ENCODE peak calls at places on chromosome 2, in seven cellular contexts. One of them, this sample, is unnamed.

GRCh38 chr2:219440388-219441256 is 6.0 kb downstream of the SPEG start:
- DNase-seq in dermis blood vessel endothelial cell: no peak
- DNase-seq in stimulated activated CD4-positive, alpha-beta T cell treated with anti-CD3 and anti-CD28 coated beads, Interleukin-4, amount 100 ng/mL, for 48 hours: no peak
- DNase-seq in NCI-H2171: no peak
- DNase-seq in stimulated activated CD8-positive, alpha-beta memory T cell treated with anti-CD3 and anti-CD28 coated beads, Interleukin-15, amount 100 ng/mL, for 24 hours: no peak
- DNase-seq in HTR-8/SVneo: no peak
- DNase-seq in hepatic stellate cell: peak
- DNase-seq in this sample: no peak

GRCh38 chr2:212711851-212712250 is 173.2 kb upstream of the ERBB4 start:
- DNase-seq in stimulated activated CD4-positive, alpha-beta T cell treated with anti-CD3 and anti-CD28 coated beads, Interleukin-4, amount 100 ng/mL, for 48 hours: no peak
- DNase-seq in NCI-H2171: no peak
- DNase-seq in HTR-8/SVneo: peak
- DNase-seq in dermis blood vessel endothelial cell: no peak
- DNase-seq in hepatic stellate cell: peak
- DNase-seq in stimulated activated CD8-positive, alpha-beta memory T cell treated with anti-CD3 and anti-CD28 coated beads, Interleukin-15, amount 100 ng/mL, for 24 hours: no peak
- DNase-seq in this sample: no peak

GRCh38 chr2:138496096-138496651 is 5.4 kb upstream of the SPOPL start:
- DNase-seq in NCI-H2171: no peak
- DNase-seq in dermis blood vessel endothelial cell: no peak
- DNase-seq in stimulated activated CD8-positive, alpha-beta memory T cell treated with anti-CD3 and anti-CD28 coated beads, Interleukin-15, amount 100 ng/mL, for 24 hours: no peak
- DNase-seq in stimulated activated CD4-positive, alpha-beta T cell treated with anti-CD3 and anti-CD28 coated beads, Interleukin-4, amount 100 ng/mL, for 48 hours: no peak
- DNase-seq in HTR-8/SVneo: no peak
- DNase-seq in hepatic stellate cell: no peak
- DNase-seq in this sample: no peak

GRCh38 chr2:198296665-198297308 is 492.4 kb downstream of the PLCL1 start:
- DNase-seq in hepatic stellate cell: peak
- DNase-seq in stimulated activated CD8-positive, alpha-beta memory T cell treated with anti-CD3 and anti-CD28 coated beads, Interleukin-15, amount 100 ng/mL, for 24 hours: peak
- DNase-seq in stimulated activated CD4-positive, alpha-beta T cell treated with anti-CD3 and anti-CD28 coated beads, Interleukin-4, amount 100 ng/mL, for 48 hours: peak
- DNase-seq in NCI-H2171: peak
- DNase-seq in HTR-8/SVneo: peak
- DNase-seq in dermis blood vessel endothelial cell: peak
- DNase-seq in this sample: peak

GRCh38 chr2:220310326-220310936 is 683.0 kb downstream of the SLC4A3 start:
- DNase-seq in stimulated activated CD8-positive, alpha-beta memory T cell treated with anti-CD3 and anti-CD28 coated beads, Interleukin-15, amount 100 ng/mL, for 24 hours: no peak
- DNase-seq in stimulated activated CD4-positive, alpha-beta T cell treated with anti-CD3 and anti-CD28 coated beads, Interleukin-4, amount 100 ng/mL, for 48 hours: no peak
- DNase-seq in dermis blood vessel endothelial cell: no peak
- DNase-seq in hepatic stellate cell: no peak
- DNase-seq in NCI-H2171: no peak
- DNase-seq in HTR-8/SVneo: no peak
- DNase-seq in this sample: no peak

GRCh38 chr2:172446524-172447063 is 19.2 kb downstream of the ITGA6 start:
- DNase-seq in stimulated activated CD4-positive, alpha-beta T cell treated with anti-CD3 and anti-CD28 coated beads, Interleukin-4, amount 100 ng/mL, for 48 hours: no peak
- DNase-seq in dermis blood vessel endothelial cell: peak
- DNase-seq in stimulated activated CD8-positive, alpha-beta memory T cell treated with anti-CD3 and anti-CD28 coated beads, Interleukin-15, amount 100 ng/mL, for 24 hours: no peak
- DNase-seq in NCI-H2171: no peak
- DNase-seq in hepatic stellate cell: no peak
- DNase-seq in HTR-8/SVneo: no peak
- DNase-seq in this sample: no peak

GRCh38 chr2:225488743-225489142 is 89.2 kb downstream of the NYAP2 start:
- DNase-seq in dermis blood vessel endothelial cell: no peak
- DNase-seq in stimulated activated CD4-positive, alpha-beta T cell treated with anti-CD3 and anti-CD28 coated beads, Interleukin-4, amount 100 ng/mL, for 48 hours: no peak
- DNase-seq in stimulated activated CD8-positive, alpha-beta memory T cell treated with anti-CD3 and anti-CD28 coated beads, Interleukin-15, amount 100 ng/mL, for 24 hours: no peak
- DNase-seq in hepatic stellate cell: no peak
- DNase-seq in NCI-H2171: no peak
- DNase-seq in HTR-8/SVneo: no peak
- DNase-seq in this sample: no peak

GRCh38 chr2:132384491-132385186 is 32.0 kb upstream of the GPR39 start:
- DNase-seq in NCI-H2171: no peak
- DNase-seq in HTR-8/SVneo: no peak
- DNase-seq in hepatic stellate cell: no peak
- DNase-seq in dermis blood vessel endothelial cell: no peak
- DNase-seq in stimulated activated CD8-positive, alpha-beta memory T cell treated with anti-CD3 and anti-CD28 coated beads, Interleukin-15, amount 100 ng/mL, for 24 hours: no peak
- DNase-seq in stimulated activated CD4-positive, alpha-beta T cell treated with anti-CD3 and anti-CD28 coated beads, Interleukin-4, amount 100 ng/mL, for 48 hours: no peak
- DNase-seq in this sample: no peak

GRCh38 chr2:132923787-132924186 is 253.8 kb upstream of the LYPD1 start:
- DNase-seq in stimulated activated CD4-positive, alpha-beta T cell treated with anti-CD3 and anti-CD28 coated beads, Interleukin-4, amount 100 ng/mL, for 48 hours: no peak
- DNase-seq in HTR-8/SVneo: no peak
- DNase-seq in dermis blood vessel endothelial cell: no peak
- DNase-seq in NCI-H2171: no peak
- DNase-seq in hepatic stellate cell: peak
- DNase-seq in stimulated activated CD8-positive, alpha-beta memory T cell treated with anti-CD3 and anti-CD28 coated beads, Interleukin-15, amount 100 ng/mL, for 24 hours: no peak
- DNase-seq in this sample: no peak

GRCh38 chr2:44940612-44941464 is 664 bp upstream of the SIX3 start:
- DNase-seq in HTR-8/SVneo: no peak
- DNase-seq in stimulated activated CD4-positive, alpha-beta T cell treated with anti-CD3 and anti-CD28 coated beads, Interleukin-4, amount 100 ng/mL, for 48 hours: no peak
- DNase-seq in stimulated activated CD8-positive, alpha-beta memory T cell treated with anti-CD3 and anti-CD28 coated beads, Interleukin-15, amount 100 ng/mL, for 24 hours: no peak
- DNase-seq in dermis blood vessel endothelial cell: no peak
- DNase-seq in hepatic stellate cell: no peak
- DNase-seq in NCI-H2171: no peak
- DNase-seq in this sample: no peak

GRCh38 chr2:199100326-199101110 is 357.2 kb downstream of the SATB2 start:
- DNase-seq in stimulated activated CD8-positive, alpha-beta memory T cell treated with anti-CD3 and anti-CD28 coated beads, Interleukin-15, amount 100 ng/mL, for 24 hours: no peak
- DNase-seq in stimulated activated CD4-positive, alpha-beta T cell treated with anti-CD3 and anti-CD28 coated beads, Interleukin-4, amount 100 ng/mL, for 48 hours: no peak
- DNase-seq in dermis blood vessel endothelial cell: no peak
- DNase-seq in NCI-H2171: no peak
- DNase-seq in hepatic stellate cell: no peak
- DNase-seq in HTR-8/SVneo: no peak
- DNase-seq in this sample: no peak

GRCh38 chr2:41851554-41851953 is 196.3 kb upstream of the PKDCC start:
- DNase-seq in HTR-8/SVneo: no peak
- DNase-seq in NCI-H2171: no peak
- DNase-seq in dermis blood vessel endothelial cell: no peak
- DNase-seq in hepatic stellate cell: no peak
- DNase-seq in stimulated activated CD8-positive, alpha-beta memory T cell treated with anti-CD3 and anti-CD28 coated beads, Interleukin-15, amount 100 ng/mL, for 24 hours: no peak
- DNase-seq in stimulated activated CD4-positive, alpha-beta T cell treated with anti-CD3 and anti-CD28 coated beads, Interleukin-4, amount 100 ng/mL, for 48 hours: no peak
- DNase-seq in this sample: no peak

GRCh38 chr2:216189410-216189809 is 80.3 kb downstream of the XRCC5 start:
- DNase-seq in NCI-H2171: no peak
- DNase-seq in HTR-8/SVneo: no peak
- DNase-seq in stimulated activated CD8-positive, alpha-beta memory T cell treated with anti-CD3 and anti-CD28 coated beads, Interleukin-15, amount 100 ng/mL, for 24 hours: no peak
- DNase-seq in hepatic stellate cell: no peak
- DNase-seq in stimulated activated CD4-positive, alpha-beta T cell treated with anti-CD3 and anti-CD28 coated beads, Interleukin-4, amount 100 ng/mL, for 48 hours: no peak
- DNase-seq in dermis blood vessel endothelial cell: no peak
- DNase-seq in this sample: no peak

GRCh38 chr2:215653344-215654015 is 217.6 kb upstream of the FN1 start:
- DNase-seq in stimulated activated CD4-positive, alpha-beta T cell treated with anti-CD3 and anti-CD28 coated beads, Interleukin-4, amount 100 ng/mL, for 48 hours: no peak
- DNase-seq in hepatic stellate cell: no peak
- DNase-seq in HTR-8/SVneo: no peak
- DNase-seq in NCI-H2171: no peak
- DNase-seq in dermis blood vessel endothelial cell: no peak
- DNase-seq in stimulated activated CD8-positive, alpha-beta memory T cell treated with anti-CD3 and anti-CD28 coated beads, Interleukin-15, amount 100 ng/mL, for 24 hours: no peak
- DNase-seq in this sample: no peak

GRCh38 chr2:197198890-197199289 is 111.7 kb downstream of the ANKRD44 start:
- DNase-seq in stimulated activated CD8-positive, alpha-beta memory T cell treated with anti-CD3 and anti-CD28 coated beads, Interleukin-15, amount 100 ng/mL, for 24 hours: peak
- DNase-seq in HTR-8/SVneo: no peak
- DNase-seq in stimulated activated CD4-positive, alpha-beta T cell treated with anti-CD3 and anti-CD28 coated beads, Interleukin-4, amount 100 ng/mL, for 48 hours: peak
- DNase-seq in hepatic stellate cell: peak
- DNase-seq in dermis blood vessel endothelial cell: peak
- DNase-seq in NCI-H2171: no peak
- DNase-seq in this sample: peak

GRCh38 chr2:130799295-130799694 is 37.4 kb upstream of the ARHGEF4 start:
- DNase-seq in dermis blood vessel endothelial cell: no peak
- DNase-seq in hepatic stellate cell: no peak
- DNase-seq in stimulated activated CD4-positive, alpha-beta T cell treated with anti-CD3 and anti-CD28 coated beads, Interleukin-4, amount 100 ng/mL, for 48 hours: no peak
- DNase-seq in NCI-H2171: no peak
- DNase-seq in stimulated activated CD8-positive, alpha-beta memory T cell treated with anti-CD3 and anti-CD28 coated beads, Interleukin-15, amount 100 ng/mL, for 24 hours: no peak
- DNase-seq in HTR-8/SVneo: no peak
- DNase-seq in this sample: no peak

GRCh38 chr2:74833418-74834233 is at the start of gene HK2:
- DNase-seq in dermis blood vessel endothelial cell: peak
- DNase-seq in NCI-H2171: peak
- DNase-seq in stimulated activated CD8-positive, alpha-beta memory T cell treated with anti-CD3 and anti-CD28 coated beads, Interleukin-15, amount 100 ng/mL, for 24 hours: peak
- DNase-seq in HTR-8/SVneo: peak
- DNase-seq in hepatic stellate cell: peak
- DNase-seq in stimulated activated CD4-positive, alpha-beta T cell treated with anti-CD3 and anti-CD28 coated beads, Interleukin-4, amount 100 ng/mL, for 48 hours: peak
- DNase-seq in this sample: peak

GRCh38 chr2:48227617-48228344 is 302.2 kb upstream of the STON1 start:
- DNase-seq in stimulated activated CD8-positive, alpha-beta memory T cell treated with anti-CD3 and anti-CD28 coated beads, Interleukin-15, amount 100 ng/mL, for 24 hours: no peak
- DNase-seq in HTR-8/SVneo: no peak
- DNase-seq in hepatic stellate cell: no peak
- DNase-seq in stimulated activated CD4-positive, alpha-beta T cell treated with anti-CD3 and anti-CD28 coated beads, Interleukin-4, amount 100 ng/mL, for 48 hours: no peak
- DNase-seq in dermis blood vessel endothelial cell: no peak
- DNase-seq in NCI-H2171: no peak
- DNase-seq in this sample: no peak

GRCh38 chr2:160430001-160430344 is 63.6 kb downstream of the RBMS1 start:
- DNase-seq in hepatic stellate cell: no peak
- DNase-seq in NCI-H2171: no peak
- DNase-seq in stimulated activated CD4-positive, alpha-beta T cell treated with anti-CD3 and anti-CD28 coated beads, Interleukin-4, amount 100 ng/mL, for 48 hours: no peak
- DNase-seq in HTR-8/SVneo: no peak
- DNase-seq in dermis blood vessel endothelial cell: no peak
- DNase-seq in stimulated activated CD8-positive, alpha-beta memory T cell treated with anti-CD3 and anti-CD28 coated beads, Interleukin-15, amount 100 ng/mL, for 24 hours: no peak
- DNase-seq in this sample: no peak

GRCh38 chr2:74444498-74445318 is 3.0 kb upstream of the RTKN start:
- DNase-seq in HTR-8/SVneo: no peak
- DNase-seq in hepatic stellate cell: no peak
- DNase-seq in NCI-H2171: no peak
- DNase-seq in dermis blood vessel endothelial cell: no peak
- DNase-seq in stimulated activated CD4-positive, alpha-beta T cell treated with anti-CD3 and anti-CD28 coated beads, Interleukin-4, amount 100 ng/mL, for 48 hours: no peak
- DNase-seq in stimulated activated CD8-positive, alpha-beta memory T cell treated with anti-CD3 and anti-CD28 coated beads, Interleukin-15, amount 100 ng/mL, for 24 hours: no peak
- DNase-seq in this sample: no peak

GRCh38 chr2:67039701-67040100 is 357.4 kb upstream of the ETAA1 start:
- DNase-seq in NCI-H2171: no peak
- DNase-seq in dermis blood vessel endothelial cell: no peak
- DNase-seq in HTR-8/SVneo: no peak
- DNase-seq in hepatic stellate cell: no peak
- DNase-seq in stimulated activated CD4-positive, alpha-beta T cell treated with anti-CD3 and anti-CD28 coated beads, Interleukin-4, amount 100 ng/mL, for 48 hours: no peak
- DNase-seq in stimulated activated CD8-positive, alpha-beta memory T cell treated with anti-CD3 and anti-CD28 coated beads, Interleukin-15, amount 100 ng/mL, for 24 hours: no peak
- DNase-seq in this sample: no peak

GRCh38 chr2:172931923-172932520 is 143.6 kb upstream of the MAP3K20 start:
- DNase-seq in stimulated activated CD8-positive, alpha-beta memory T cell treated with anti-CD3 and anti-CD28 coated beads, Interleukin-15, amount 100 ng/mL, for 24 hours: peak
- DNase-seq in stimulated activated CD4-positive, alpha-beta T cell treated with anti-CD3 and anti-CD28 coated beads, Interleukin-4, amount 100 ng/mL, for 48 hours: peak
- DNase-seq in HTR-8/SVneo: peak
- DNase-seq in NCI-H2171: peak
- DNase-seq in dermis blood vessel endothelial cell: peak
- DNase-seq in hepatic stellate cell: no peak
- DNase-seq in this sample: peak

GRCh38 chr2:186544255-186544675 is 45.6 kb upstream of the ITGAV start:
- DNase-seq in NCI-H2171: no peak
- DNase-seq in HTR-8/SVneo: peak
- DNase-seq in stimulated activated CD8-positive, alpha-beta memory T cell treated with anti-CD3 and anti-CD28 coated beads, Interleukin-15, amount 100 ng/mL, for 24 hours: no peak
- DNase-seq in hepatic stellate cell: peak
- DNase-seq in stimulated activated CD4-positive, alpha-beta T cell treated with anti-CD3 and anti-CD28 coated beads, Interleukin-4, amount 100 ng/mL, for 48 hours: no peak
- DNase-seq in dermis blood vessel endothelial cell: peak
- DNase-seq in this sample: no peak

GRCh38 chr2:74740395-74741075 is 86.5 kb downstream of the SEMA4F start:
- DNase-seq in HTR-8/SVneo: peak
- DNase-seq in stimulated activated CD4-positive, alpha-beta T cell treated with anti-CD3 and anti-CD28 coated beads, Interleukin-4, amount 100 ng/mL, for 48 hours: no peak
- DNase-seq in dermis blood vessel endothelial cell: peak
- DNase-seq in hepatic stellate cell: peak
- DNase-seq in stimulated activated CD8-positive, alpha-beta memory T cell treated with anti-CD3 and anti-CD28 coated beads, Interleukin-15, amount 100 ng/mL, for 24 hours: no peak
- DNase-seq in NCI-H2171: no peak
- DNase-seq in this sample: no peak

GRCh38 chr2:238523158-238524110 is 96.7 kb downstream of the ASB1 start:
- DNase-seq in hepatic stellate cell: no peak
- DNase-seq in NCI-H2171: no peak
- DNase-seq in stimulated activated CD8-positive, alpha-beta memory T cell treated with anti-CD3 and anti-CD28 coated beads, Interleukin-15, amount 100 ng/mL, for 24 hours: no peak
- DNase-seq in HTR-8/SVneo: no peak
- DNase-seq in stimulated activated CD4-positive, alpha-beta T cell treated with anti-CD3 and anti-CD28 coated beads, Interleukin-4, amount 100 ng/mL, for 48 hours: no peak
- DNase-seq in dermis blood vessel endothelial cell: no peak
- DNase-seq in this sample: no peak

GRCh38 chr2:222779145-222779832 is 81.5 kb upstream of the ACSL3 start:
- DNase-seq in hepatic stellate cell: no peak
- DNase-seq in stimulated activated CD8-positive, alpha-beta memory T cell treated with anti-CD3 and anti-CD28 coated beads, Interleukin-15, amount 100 ng/mL, for 24 hours: no peak
- DNase-seq in HTR-8/SVneo: no peak
- DNase-seq in NCI-H2171: no peak
- DNase-seq in dermis blood vessel endothelial cell: no peak
- DNase-seq in stimulated activated CD4-positive, alpha-beta T cell treated with anti-CD3 and anti-CD28 coated beads, Interleukin-4, amount 100 ng/mL, for 48 hours: no peak
- DNase-seq in this sample: no peak

GRCh38 chr2:240947607-240948006 is 41.5 kb downstream of the CROCC2 start:
- DNase-seq in HTR-8/SVneo: no peak
- DNase-seq in stimulated activated CD8-positive, alpha-beta memory T cell treated with anti-CD3 and anti-CD28 coated beads, Interleukin-15, amount 100 ng/mL, for 24 hours: no peak
- DNase-seq in stimulated activated CD4-positive, alpha-beta T cell treated with anti-CD3 and anti-CD28 coated beads, Interleukin-4, amount 100 ng/mL, for 48 hours: no peak
- DNase-seq in dermis blood vessel endothelial cell: no peak
- DNase-seq in hepatic stellate cell: no peak
- DNase-seq in NCI-H2171: no peak
- DNase-seq in this sample: no peak

GRCh38 chr2:17538844-17539554 is 1.5 kb upstream of the VSNL1 start:
- DNase-seq in stimulated activated CD4-positive, alpha-beta T cell treated with anti-CD3 and anti-CD28 coated beads, Interleukin-4, amount 100 ng/mL, for 48 hours: no peak
- DNase-seq in hepatic stellate cell: peak
- DNase-seq in dermis blood vessel endothelial cell: peak
- DNase-seq in stimulated activated CD8-positive, alpha-beta memory T cell treated with anti-CD3 and anti-CD28 coated beads, Interleukin-15, amount 100 ng/mL, for 24 hours: no peak
- DNase-seq in HTR-8/SVneo: peak
- DNase-seq in NCI-H2171: peak
- DNase-seq in this sample: no peak

GRCh38 chr2:188787661-188788044 is 186.5 kb upstream of the COL3A1 start:
- DNase-seq in stimulated activated CD4-positive, alpha-beta T cell treated with anti-CD3 and anti-CD28 coated beads, Interleukin-4, amount 100 ng/mL, for 48 hours: no peak
- DNase-seq in dermis blood vessel endothelial cell: no peak
- DNase-seq in NCI-H2171: no peak
- DNase-seq in hepatic stellate cell: no peak
- DNase-seq in HTR-8/SVneo: no peak
- DNase-seq in stimulated activated CD8-positive, alpha-beta memory T cell treated with anti-CD3 and anti-CD28 coated beads, Interleukin-15, amount 100 ng/mL, for 24 hours: no peak
- DNase-seq in this sample: no peak

GRCh38 chr2:186605041-186605440 is 15.2 kb downstream of the ITGAV start:
- DNase-seq in NCI-H2171: no peak
- DNase-seq in stimulated activated CD4-positive, alpha-beta T cell treated with anti-CD3 and anti-CD28 coated beads, Interleukin-4, amount 100 ng/mL, for 48 hours: no peak
- DNase-seq in HTR-8/SVneo: no peak
- DNase-seq in stimulated activated CD8-positive, alpha-beta memory T cell treated with anti-CD3 and anti-CD28 coated beads, Interleukin-15, amount 100 ng/mL, for 24 hours: no peak
- DNase-seq in dermis blood vessel endothelial cell: peak
- DNase-seq in hepatic stellate cell: no peak
- DNase-seq in this sample: no peak

This sample was measured in CD4-positive, CD25-positive, alpha-beta regulatory T cell.